ENCODE peak calls at places on chromosome 11, in four cellular contexts. H is lower lobe of right lung, M is upper lobe of right lung, B is hepatocyte. T is an unnamed sample.

GRCh38 chr11:100746448-100746847 is 59.4 kb downstream of the ARHGAP42 start:
- DNase-seq in H (no peak), M (no peak), B (no peak), T (no peak)

GRCh38 chr11:46718155-46719019 is 626 bp upstream of the F2 start:
- DNase-seq in H (no peak), M (no peak), B (peak), T (no peak)

GRCh38 chr11:17287058-17287457 is 10.5 kb downstream of the NUCB2 start:
- DNase-seq in H (no peak), M (no peak), B (no peak), T (no peak)

GRCh38 chr11:44559207-44559943 is 6.1 kb upstream of the CD82 start:
- DNase-seq in H (no peak), M (no peak), B (no peak), T (no peak)

GRCh38 chr11:107856981-107857517 is 1.5 kb downstream of the SLC35F2 start:
- DNase-seq in H (no peak), M (no peak), B (no peak), T (no peak)

GRCh38 chr11:75344761-75345454 is 6.6 kb downstream of the ARRB1 start:
- DNase-seq in H (no peak), M (no peak), B (no peak), T (no peak)

GRCh38 chr11:69465236-69466000 is 16.0 kb upstream of the LINC01488 start:
- DNase-seq in H (peak), M (no peak), B (no peak), T (no peak)

GRCh38 chr11:71940561-71941219 is 11.8 kb downstream of the RNF121 start:
- DNase-seq in H (no peak), M (no peak), B (no peak), T (peak)

GRCh38 chr11:72352859-72353551 is 81.3 kb downstream of the CLPB start:
- DNase-seq in H (no peak), M (no peak), B (peak), T (peak)

GRCh38 chr11:93464938-93465337 is 78.3 kb downstream of the SMCO4 start:
- DNase-seq in H (no peak), M (no peak), B (no peak), T (no peak)

GRCh38 chr11:93017821-93018690 is 48.6 kb downstream of the MTNR1B start:
- DNase-seq in H (no peak), M (no peak), B (no peak), T (peak)

GRCh38 chr11:68658097-68658496 is 26.2 kb upstream of the GAL start:
- DNase-seq in H (no peak), M (no peak), B (no peak), T (no peak)

GRCh38 chr11:18457435-18457834 is 1.8 kb downstream of the LDHAL6A start:
- DNase-seq in H (no peak), M (no peak), B (peak), T (no peak)

GRCh38 chr11:47269829-47270305 is at the start of gene MADD:
- DNase-seq in H (peak), M (peak), B (peak), T (peak)

GRCh38 chr11:75578977-75579376 is 16.9 kb downstream of the SERPINH1 start:
- DNase-seq in H (no peak), M (no peak), B (no peak), T (no peak)

GRCh38 chr11:113577356-113578163 is 102.4 kb upstream of the DRD2 start:
- DNase-seq in H (no peak), M (no peak), B (no peak), T (no peak)

GRCh38 chr11:92284558-92284957 is 59.9 kb downstream of the FAT3 start:
- DNase-seq in H (no peak), M (no peak), B (no peak), T (no peak)

GRCh38 chr11:86559311-86559945 is 113.0 kb downstream of the ME3 start:
- DNase-seq in H (no peak), M (no peak), B (peak), T (peak)

GRCh38 chr11:135075740-135076139 is 663.7 kb upstream of the B3GAT1 start:
- DNase-seq in H (peak), M (peak), B (peak), T (peak)

GRCh38 chr11:61546663-61547062 is 34.2 kb downstream of the SYT7 start:
- DNase-seq in H (no peak), M (no peak), B (no peak), T (no peak)

GRCh38 chr11:130337281-130338089 is 22.8 kb upstream of the ZBTB44 start:
- DNase-seq in H (no peak), M (no peak), B (no peak), T (no peak)

GRCh38 chr11:47791774-47792173 is 24.6 kb upstream of the FNBP4 start:
- DNase-seq in H (no peak), M (no peak), B (no peak), T (no peak)

DNA sequence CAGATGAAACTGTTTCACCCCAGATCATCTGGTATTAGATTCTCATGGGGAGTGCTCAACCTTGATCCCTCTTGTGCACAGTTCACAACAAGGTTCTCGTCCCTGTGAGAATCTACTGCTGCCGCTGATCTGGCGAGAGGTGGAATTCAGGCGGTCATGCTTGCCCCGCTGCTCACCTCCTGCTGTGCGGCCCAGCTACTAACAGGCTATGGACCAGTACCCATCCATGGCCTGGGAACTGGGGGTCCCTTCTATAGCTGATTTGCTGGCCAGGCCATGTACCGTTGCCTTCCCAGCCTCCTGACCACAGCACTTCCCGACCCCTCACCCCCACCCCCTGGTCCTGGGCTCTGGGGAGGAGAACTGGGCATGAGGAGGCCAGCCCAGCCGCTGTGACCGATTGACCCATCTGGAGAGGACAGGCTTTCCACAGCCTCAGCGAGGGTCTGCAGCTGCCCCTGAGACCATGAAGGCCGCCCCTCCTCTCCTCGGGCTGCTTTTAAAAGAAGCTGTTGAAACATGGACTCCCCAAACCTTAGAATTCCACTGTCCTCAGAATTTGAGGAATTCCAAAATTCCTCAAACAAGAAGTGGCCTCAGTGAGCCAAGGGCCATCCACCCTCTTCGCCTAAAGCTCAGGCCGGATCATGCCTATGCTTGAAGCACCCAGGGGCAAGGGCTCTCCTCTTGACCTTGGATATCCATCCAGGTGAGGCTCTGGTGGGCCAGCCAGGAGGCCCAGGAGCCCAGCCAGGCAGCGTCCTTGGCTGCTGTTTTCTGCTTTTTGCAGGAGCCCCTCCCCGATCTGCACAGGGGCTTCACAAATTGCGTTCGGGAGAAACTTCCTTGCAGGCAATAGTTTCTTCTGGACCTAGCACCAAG is 2.4 kb downstream of the PHLDA2 start:
- DNase-seq in H (peak), M (peak), B (no peak), T (no peak)
- H3K4me3 ChIP-seq in H (no peak), M (no peak), B (no peak), T (no peak)

DNA sequence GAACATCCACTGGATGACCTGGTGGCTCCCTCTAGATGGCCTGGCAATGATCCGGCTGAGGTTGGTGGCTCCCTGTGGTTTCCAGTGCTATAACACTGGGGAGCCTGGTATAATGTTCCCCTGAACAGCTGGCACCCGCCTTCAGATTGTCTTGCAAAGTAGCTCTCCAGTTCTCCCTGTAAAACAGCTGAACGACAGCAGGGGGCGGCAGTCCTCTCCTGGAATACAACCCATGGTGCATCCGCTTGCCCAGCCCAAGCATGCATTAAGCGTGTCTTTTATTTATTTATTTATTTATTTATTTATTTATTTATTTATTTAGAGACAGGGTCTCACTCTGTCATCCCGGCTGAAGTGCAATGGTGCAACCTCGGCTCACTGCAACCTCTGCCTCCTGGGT is 258.9 kb downstream of the BUD13 start:
- DNase-seq in H (no peak), M (no peak), B (peak), T (peak)
- TF ChIP-seq CTCF in H (peak), M (peak), B (peak), T (peak)

GRCh38 chr11:78000193-78000592 is 5.7 kb upstream of the INTS4 start:
- DNase-seq in H (no peak), M (no peak), B (peak), T (peak)
- H3K4me3 ChIP-seq in H (no peak), M (no peak), B (no peak), T (no peak)

GRCh38 chr11:387193-387793 is 6.7 kb upstream of the PKP3 start:
- DNase-seq in H (no peak), M (no peak), B (no peak), T (no peak)
- TF ChIP-seq CTCF in H (no peak), M (no peak), B (no peak), T (peak)

DNA sequence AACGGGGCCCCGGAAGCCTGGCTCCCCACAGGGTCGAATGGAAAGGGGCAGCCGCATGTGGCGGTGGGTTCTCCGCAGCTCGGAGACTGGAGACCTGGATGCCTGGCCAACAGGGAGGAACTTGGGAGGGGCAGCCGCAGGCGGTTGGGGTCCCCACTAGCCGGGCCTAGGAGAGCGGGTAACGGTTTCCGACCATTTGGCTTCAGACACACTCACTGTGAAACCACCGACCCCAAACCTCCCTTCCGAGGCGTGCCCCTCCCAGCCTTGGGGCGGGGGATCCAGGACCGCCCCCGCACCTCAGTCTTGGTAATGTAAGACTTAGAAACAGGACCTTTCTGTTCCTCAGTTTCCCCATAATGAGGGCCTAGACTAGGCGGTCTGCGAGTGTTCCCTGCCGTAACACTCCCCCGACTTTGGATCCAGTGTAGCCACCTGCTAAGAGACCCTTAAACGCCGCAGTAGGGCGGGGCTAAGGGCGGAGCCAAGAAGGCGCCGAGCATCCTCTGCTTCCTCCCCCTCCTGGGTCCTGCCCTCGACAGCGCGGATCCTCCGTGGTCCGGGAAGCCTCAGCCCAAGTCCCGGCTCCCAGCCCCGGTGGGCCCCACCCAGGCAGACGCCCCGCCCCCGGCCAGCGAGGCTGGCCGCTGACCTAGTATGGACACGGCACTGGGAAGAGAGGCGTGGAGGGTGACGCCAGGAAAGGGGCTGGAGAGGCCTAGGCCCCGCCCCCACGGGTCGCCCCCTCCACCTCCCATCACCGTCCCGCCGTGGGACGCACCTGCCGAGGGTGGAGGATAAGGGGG is 1.8 kb upstream of the RASGRP2 start:
- DNase-seq in H (peak), M (peak), B (peak), T (peak)
- H3K4me3 ChIP-seq in H (peak), M (peak), B (no peak), T (peak)

DNA sequence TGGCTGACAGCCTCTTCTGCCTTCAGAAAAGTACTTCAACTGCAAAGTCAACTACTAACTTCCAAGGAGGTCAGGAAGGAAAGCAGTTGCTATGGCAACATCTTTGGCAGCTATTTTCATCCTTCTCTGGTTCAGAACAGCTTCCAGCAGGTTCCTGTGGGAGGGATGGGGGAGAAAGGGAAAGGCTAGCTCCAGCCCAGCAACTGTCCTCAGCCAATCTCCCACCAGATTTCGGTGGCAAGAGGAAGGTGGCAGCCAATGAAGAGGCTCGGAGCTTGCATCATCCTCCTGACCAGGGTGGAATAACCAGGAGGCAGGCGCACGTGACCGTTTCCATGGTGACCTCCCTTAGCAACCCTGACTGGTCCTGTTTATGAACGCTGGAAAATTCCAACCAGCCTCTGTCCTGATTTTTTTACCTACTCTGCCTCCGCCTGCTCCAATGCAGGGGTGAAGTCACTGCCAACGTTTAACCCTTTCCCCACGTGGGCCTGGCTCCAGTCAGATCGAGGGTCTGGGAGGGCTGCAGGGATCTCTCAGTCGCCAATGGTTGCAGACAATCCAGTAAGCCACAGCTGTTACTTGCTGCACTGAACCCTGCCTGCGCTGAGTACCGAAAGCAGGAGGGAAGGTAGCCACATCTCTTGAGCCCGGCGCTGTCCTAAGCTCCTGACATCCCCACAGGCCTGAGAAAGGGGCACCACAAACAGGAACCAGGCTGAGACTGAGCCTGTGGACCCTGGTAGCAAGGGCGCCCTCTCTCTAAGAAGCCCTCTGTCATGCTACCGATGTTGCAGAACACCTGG is 11.2 kb upstream of the MALAT1 start:
- DNase-seq in H (peak), M (peak), B (peak), T (peak)
- TF ChIP-seq CTCF in H (no peak), M (no peak), B (no peak), T (no peak)

DNA sequence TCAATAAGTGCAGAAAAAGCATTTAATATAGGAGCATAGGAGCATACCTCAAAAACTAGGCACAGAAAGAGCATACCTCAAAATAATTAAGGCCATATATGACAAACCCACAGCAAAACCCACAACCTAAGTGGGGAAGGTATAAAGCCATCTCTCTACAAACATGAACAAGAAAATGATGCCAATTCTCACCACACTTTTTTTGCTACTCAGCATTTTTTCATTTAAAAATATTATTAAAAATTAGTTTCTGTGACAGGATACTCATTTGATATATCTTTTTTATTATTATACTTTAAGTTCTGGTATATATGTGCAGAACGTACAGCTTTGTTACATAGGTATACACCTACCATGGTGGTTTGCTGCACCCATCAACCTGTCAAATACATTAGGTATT is 352.0 kb downstream of the LUZP2 start:
- DNase-seq in H (no peak), M (no peak), B (no peak), T (no peak)
- H3K4me3 ChIP-seq in H (no peak), M (no peak), B (no peak), T (no peak)

T was measured in AG10803.